ENCODE peak calls at places on chromosome X, in seven cellular contexts. Q is GM12878, O is HepG2, A is HCT116, G is H1, H is SK-N-SH, U is K562. P is an unnamed sample.

GRCh38 chrX:108114541-108114940 is 23.0 kb downstream of the ATG4A start:
- DNase-seq in Q (peak), O (no peak), A (no peak), G (no peak), H (no peak), U (no peak), P (no peak)

GRCh38 chrX:56800801-56801200 is 71.8 kb downstream of the NBDY start:
- DNase-seq in Q (no peak), O (no peak), A (no peak), G (no peak), H (peak), U (peak), P (no peak)

GRCh38 chrX:30931920-30932319 is 42.9 kb upstream of the TAB3 start:
- DNase-seq in Q (no peak), O (peak), A (no peak), G (no peak), H (no peak), U (no peak), P (no peak)

GRCh38 chrX:137568741-137569469 is 3.0 kb downstream of the ZIC3 start:
- DNase-seq in Q (no peak), O (no peak), A (no peak), G (no peak), H (no peak), U (no peak), P (no peak)

GRCh38 chrX:38970845-38971244 is 169.6 kb downstream of the MID1IP1 start:
- DNase-seq in Q (no peak), O (no peak), A (no peak), G (no peak), H (no peak), U (no peak), P (no peak)

GRCh38 chrX:13716455-13716854 is 18.0 kb downstream of the TRAPPC2 start:
- DNase-seq in Q (no peak), O (no peak), A (no peak), G (no peak), H (no peak), U (no peak), P (no peak)

GRCh38 chrX:23964177-23964576 is 56.4 kb downstream of the CXorf58 start:
- DNase-seq in Q (no peak), O (no peak), A (no peak), G (no peak), H (no peak), U (no peak), P (no peak)

GRCh38 chrX:6661731-6662130 is 126.8 kb upstream of the VCX3A start:
- DNase-seq in Q (no peak), O (no peak), A (no peak), G (no peak), H (no peak), U (no peak), P (no peak)

GRCh38 chrX:127490000-127490399 is 562.2 kb downstream of the ACTRT1 start:
- DNase-seq in Q (no peak), O (no peak), A (no peak), G (no peak), H (no peak), U (no peak), P (no peak)

GRCh38 chrX:94635003-94635402 is 961.0 kb downstream of the FAM133A start:
- DNase-seq in Q (no peak), O (no peak), A (no peak), G (no peak), H (no peak), U (no peak), P (no peak)

GRCh38 chrX:10755477-10756334 is 135.3 kb upstream of the MID1 start:
- DNase-seq in Q (no peak), O (no peak), A (no peak), G (peak), H (no peak), U (no peak), P (peak)

DNA sequence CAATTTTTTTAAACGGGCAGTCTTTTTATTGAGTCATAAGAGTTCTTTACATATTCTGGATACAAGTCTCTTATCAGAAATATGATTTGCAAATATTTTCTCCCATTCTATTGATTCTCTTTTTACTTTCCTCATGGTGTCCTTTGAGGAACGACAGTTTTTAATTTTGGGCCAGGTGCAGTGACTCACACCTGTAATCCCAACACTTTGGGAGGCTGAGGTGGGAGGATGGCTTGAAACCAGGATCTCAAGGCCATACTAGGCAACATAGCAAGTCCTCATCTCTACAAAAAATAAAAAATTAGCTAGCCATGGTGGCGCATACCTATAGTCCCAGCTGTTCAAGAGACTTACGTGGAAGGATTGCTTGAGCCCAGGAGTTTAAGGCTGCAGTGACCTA is 66.1 kb upstream of the RGN start:
- DNase-seq in Q (no peak), O (no peak), A (no peak), G (no peak), H (no peak), U (no peak), P (no peak)
- TF ChIP-seq JUND in Q (no peak), O (no peak), A (no peak), G (no peak), H (no peak), U (no peak), P (no peak)

DNA sequence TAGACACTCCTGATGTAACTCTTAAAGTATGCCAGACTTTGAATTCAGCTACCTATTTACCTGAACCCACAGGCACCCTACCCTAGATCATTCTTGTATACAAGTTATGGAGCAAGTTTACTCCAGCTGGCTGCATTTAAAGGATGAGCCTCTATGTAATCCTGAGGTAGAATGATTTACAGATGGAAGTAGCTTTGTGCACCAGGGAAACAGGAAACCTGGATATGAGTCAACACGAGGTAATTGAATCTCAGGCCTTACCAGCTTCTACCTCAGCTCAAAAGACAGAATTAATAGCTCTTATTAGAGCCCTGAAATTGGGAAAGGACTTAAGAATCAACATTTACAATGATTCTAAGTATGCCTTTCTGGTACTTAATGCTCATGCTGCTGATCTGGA is 119.8 kb downstream of the AGTR2 start:
- DNase-seq in Q (no peak), O (no peak), A (no peak), G (no peak), H (no peak), U (no peak), P (no peak)
- TF ChIP-seq JUND in Q (no peak), O (no peak), A (no peak), G (no peak), H (no peak), U (no peak), P (no peak)

DNA sequence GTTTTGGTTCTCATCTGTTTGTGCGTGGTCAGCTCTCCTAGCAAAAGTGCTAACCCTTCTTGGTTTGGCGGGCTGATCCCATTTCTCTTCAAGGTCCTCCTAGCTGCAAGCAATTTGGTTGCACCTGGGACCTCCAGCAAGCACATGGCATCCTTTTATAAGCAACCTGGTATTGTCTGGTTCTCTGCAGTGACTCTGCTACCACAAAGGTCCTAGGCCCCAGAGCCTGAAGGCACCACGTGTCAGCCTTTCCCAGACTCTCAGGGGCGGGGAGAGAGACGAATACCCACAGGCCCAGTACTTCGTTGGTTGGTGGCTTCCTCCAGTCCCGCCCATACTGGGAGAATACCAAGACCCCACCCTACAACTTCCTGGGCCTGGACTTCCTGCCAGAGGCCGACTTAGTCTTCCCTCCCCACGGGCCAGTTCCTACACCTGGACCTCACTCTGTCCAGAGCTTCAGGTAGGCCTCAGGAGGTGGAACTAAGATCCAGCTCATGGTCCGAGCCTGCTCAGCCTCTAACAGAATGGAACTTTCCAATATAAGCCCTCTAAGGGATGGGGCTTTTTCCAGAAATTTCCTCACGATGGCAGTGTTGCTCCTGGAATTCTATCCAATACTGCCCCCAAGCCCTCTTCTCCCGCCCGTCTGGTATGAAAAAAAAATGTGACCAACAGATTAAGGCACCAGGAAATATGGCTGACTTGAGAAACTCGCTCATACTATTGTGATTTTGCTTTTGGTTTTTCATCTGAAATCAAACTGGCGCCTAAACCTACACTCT is 192.5 kb upstream of the STK26 start:
- DNase-seq in Q (peak), O (peak), A (peak), G (peak), H (peak), U (peak), P (peak)
- TF ChIP-seq JUND in Q (no peak), O (no peak), A (peak), G (no peak), H (no peak), U (no peak), P (no peak)

GRCh38 chrX:65516756-65517155 is 17.8 kb downstream of the LAS1L start:
- DNase-seq in Q (no peak), O (no peak), A (no peak), G (no peak), H (no peak), U (no peak), P (no peak)
- TF ChIP-seq JUND in Q (no peak), O (no peak), A (no peak), G (no peak), H (no peak), U (no peak), P (no peak)

P was measured in T47D.